ENCODE peak calls at places on chromosomes 7 and 10, in six cellular contexts. I, V, B, T, D and C are unnamed samples.

GRCh38 chr10:62614389-62615157 is 189.9 kb upstream of the ADO start:
- DNase-seq in V (peak; percentile 82), T (peak; percentile 77), B (peak; percentile 74), D (no peak), I (peak; percentile 48), C (no peak)

GRCh38 chr7:131945313-131945831 is 388.9 kb upstream of the PODXL start:
- DNase-seq in B (peak; percentile 44), I (peak; percentile 12), D (peak; percentile 41), V (peak; percentile 55), T (no peak), C (peak; percentile 30)

GRCh38 chr10:53697038-53697437 is 924.5 kb upstream of the MBL2 start:
- DNase-seq in I (no peak), B (no peak), T (peak; percentile 50), V (no peak), D (no peak), C (no peak)

GRCh38 chr7:132536646-132537395 is 39.4 kb downstream of the PLXNA4 start:
- DNase-seq in D (no peak), V (peak; percentile 58), T (peak; percentile 25), I (no peak), B (peak; percentile 72), C (no peak)

GRCh38 chr10:32065871-32066270 is 9.6 kb upstream of the KIF5B start:
- DNase-seq in V (peak; percentile 71), D (no peak), B (peak; percentile 78), I (peak; percentile 47), T (peak; percentile 50), C (no peak)

GRCh38 chr10:11667756-11668155 is 56.3 kb upstream of the USP6NL start:
- DNase-seq in D (no peak), B (no peak), T (no peak), I (no peak), V (no peak), C (no peak)

GRCh38 chr7:157505646-157506045 is 168.8 kb downstream of the DNAJB6 start:
- DNase-seq in V (no peak), T (no peak), B (no peak), D (no peak), I (no peak), C (no peak)

GRCh38 chr7:95534796-95535195 is 49.1 kb downstream of the ASB4 start:
- DNase-seq in B (no peak), T (no peak), V (no peak), I (no peak), D (no peak), C (no peak)

GRCh38 chr7:142323706-142324105 is 65.8 kb upstream of the PRSS58 start:
- DNase-seq in D (peak; percentile 33), B (peak; percentile 33), I (no peak), V (peak; percentile 6), T (no peak), C (no peak)

GRCh38 chr7:114986181-114986800 is 64.4 kb downstream of the MDFIC start:
- DNase-seq in T (no peak), D (no peak), B (no peak), I (no peak), V (no peak), C (no peak)

GRCh38 chr7:136514776-136515175 is 353.7 kb upstream of the CHRM2 start:
- DNase-seq in D (no peak), V (no peak), I (no peak), B (no peak), T (no peak), C (no peak)

GRCh38 chr7:48168159-48168558 is 3.1 kb upstream of the ABCA13 start:
- DNase-seq in D (no peak), V (peak; percentile 73), I (peak; percentile 71), B (peak; percentile 58), T (peak; percentile 44), C (no peak)